ENCODE peak calls at places on chromosomes 16 and 17, in five cellular contexts. Z is brain microvascular endothelial cell, Q is gastrocnemius medialis, T is HCT116, R is body of pancreas. W is an unnamed sample.

GRCh38 chr17:35738519-35739133 is 7.2 kb downstream of the RASL10B start:
- DNase-seq in Z (no peak), Q (no peak), T (no peak), R (no peak), W (no peak)

GRCh38 chr16:23514381-23515152 is 4.3 kb upstream of the GGA2 start:
- DNase-seq in Z (no peak), Q (no peak), T (no peak), R (no peak), W (no peak)

GRCh38 chr17:21129023-21129681 is 2.4 kb downstream of the DHRS7B start:
- DNase-seq in Z (peak; percentile 43), Q (peak; percentile 19), T (no peak), R (no peak), W (no peak)

GRCh38 chr17:35218901-35219300 is 24.0 kb upstream of the SLFN5 start:
- DNase-seq in Z (no peak), Q (no peak), T (no peak), R (no peak), W (no peak)

GRCh38 chr17:32458367-32458766 is 14.1 kb downstream of the PSMD11 start:
- DNase-seq in Z (no peak), Q (no peak), T (no peak), R (no peak), W (no peak)

GRCh38 chr17:42050360-42051012 is at the start of gene C17orf113:
- DNase-seq in Z (peak; percentile 3), Q (peak; percentile 10), T (no peak), R (peak; percentile 63), W (peak; percentile 55)

GRCh38 chr16:16127469-16128116 is 95.7 kb downstream of the ABCC6 start:
- DNase-seq in Z (peak; percentile 55), Q (peak; percentile 40), T (peak; percentile 48), R (peak; percentile 78), W (peak; percentile 77)

GRCh38 chr17:34171245-34171818 is 83.8 kb upstream of the CCL2 start:
- DNase-seq in Z (peak; percentile 54), Q (no peak), T (peak; percentile 12), R (peak; percentile 70), W (peak; percentile 56)

GRCh38 chr17:44556114-44556853 is 1.0 kb upstream of the FZD2 start:
- DNase-seq in Z (no peak), Q (no peak), T (peak; percentile 19), R (peak; percentile 36), W (no peak)

GRCh38 chr16:89918453-89919347 is at the start of gene MC1R:
- DNase-seq in Z (peak; percentile 16), Q (no peak), T (peak; percentile 26), R (no peak), W (no peak)

GRCh38 chr17:34393401-34393800 is 30.4 kb upstream of the CCL1 start:
- DNase-seq in Z (no peak), Q (no peak), T (no peak), R (no peak), W (no peak)

GRCh38 chr17:59342681-59343127 is 11.2 kb downstream of the YPEL2 start:
- DNase-seq in Z (no peak), Q (no peak), T (no peak), R (no peak), W (no peak)

GRCh38 chr17:81164464-81165245 is 652 bp upstream of the PVALEF start:
- DNase-seq in Z (no peak), Q (no peak), T (no peak), R (peak; percentile 70), W (no peak)

GRCh38 chr17:47850373-47850691 is 631 bp downstream of the SP6 start:
- DNase-seq in Z (no peak), Q (no peak), T (no peak), R (no peak), W (no peak)

GRCh38 chr17:18281815-18282214 is 21.4 kb downstream of the MIEF2 start:
- DNase-seq in Z (no peak), Q (no peak), T (no peak), R (no peak), W (no peak)

GRCh38 chr16:2825049-2825742 is 4.9 kb upstream of the ZG16B start:
- DNase-seq in Z (no peak), Q (no peak), T (no peak), R (no peak), W (no peak)

DNA sequence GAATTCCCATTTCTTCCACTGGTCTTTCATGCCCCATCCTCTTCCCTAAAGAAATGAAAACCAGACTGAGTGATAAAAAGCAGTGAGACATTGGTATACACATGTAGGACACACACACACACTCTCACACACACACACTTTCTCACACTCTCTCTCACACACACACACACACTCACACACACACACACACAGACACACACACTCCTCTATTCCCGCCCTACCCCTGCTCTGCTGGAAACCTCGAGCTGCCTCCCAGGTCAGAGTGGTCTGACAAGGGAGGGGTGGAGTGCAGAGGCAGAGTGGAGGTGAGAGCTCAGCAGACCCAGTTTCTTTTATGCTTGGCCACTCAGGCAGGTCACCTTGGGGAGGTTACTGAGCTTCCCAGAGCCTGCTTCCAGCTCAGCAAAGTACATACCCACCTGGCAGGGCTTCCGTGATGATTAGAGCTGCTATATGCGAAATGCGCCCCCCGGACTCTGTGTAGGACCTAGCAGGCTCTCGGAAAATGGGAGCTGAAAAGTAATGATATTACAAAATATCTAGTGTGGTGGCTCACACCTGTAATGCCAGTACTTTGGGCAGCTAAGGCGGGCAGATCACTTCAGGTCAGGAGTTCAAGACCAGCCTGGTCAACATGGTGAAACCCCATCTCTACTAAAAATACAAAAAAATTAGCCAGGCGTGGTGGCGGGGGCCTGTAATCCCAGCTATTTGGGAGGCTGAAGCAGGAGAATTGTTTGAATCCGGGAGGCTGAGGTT is 30.7 kb downstream of the CCR7 start:
- DNase-seq in Z (no peak), Q (no peak), T (no peak), R (no peak), W (no peak)
- TF ChIP-seq CTCF in Z (no peak), Q (no peak), T (no peak), R (no peak), W (no peak)

GRCh38 chr17:74394275-74394950 is 27.1 kb downstream of the GPR142 start:
- DNase-seq in Z (no peak), Q (no peak), T (no peak), R (no peak), W (no peak)
- H3K27ac ChIP-seq in Z (no peak overlapping the region), Q (peak overlapping the region; percentile 95), T (no peak overlapping the region), R (peak overlapping the region; percentile 48), W (no peak overlapping the region)

GRCh38 chr16:56953006-56953405 is 8.7 kb upstream of the CETP start:
- DNase-seq in Z (no peak), Q (no peak), T (no peak), R (no peak), W (no peak)

GRCh38 chr16:56960681-56961281 is 969 bp upstream of the CETP start:
- DNase-seq in Z (no peak), Q (no peak), T (no peak), R (no peak), W (no peak)

GRCh38 chr16:56956076-56956475 is 5.7 kb upstream of the CETP start:
- DNase-seq in Z (no peak), Q (no peak), T (no peak), R (no peak), W (no peak)

GRCh38 chr16:56961386-56961785 is 364 bp upstream of the CETP start:
- DNase-seq in Z (no peak), Q (no peak), T (no peak), R (no peak), W (no peak)

DNA sequence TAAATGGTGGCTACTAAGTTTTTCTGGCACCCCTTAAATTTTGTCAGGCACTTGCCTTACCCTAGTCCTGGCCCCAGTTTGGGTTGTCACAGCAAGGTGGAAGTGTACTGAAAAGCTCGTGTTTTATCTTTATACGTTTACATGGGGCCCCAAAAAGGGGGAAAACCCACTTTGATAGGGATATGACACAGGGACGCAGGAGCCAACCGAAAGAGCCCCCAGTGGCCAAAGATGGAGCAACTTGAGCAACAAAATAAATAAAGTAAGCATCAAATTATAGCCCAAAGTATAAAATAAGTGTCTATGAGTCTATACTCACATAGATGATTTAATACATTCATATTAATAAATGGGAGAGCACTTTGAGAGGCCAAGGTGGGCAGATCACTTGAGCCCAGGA is 5.0 kb upstream of the CETP start:
- DNase-seq in Z (no peak), Q (no peak), T (no peak), R (no peak), W (no peak)
- TF ChIP-seq CTCF in Z (peak; percentile 46), Q (no peak), T (peak; percentile 40), R (no peak), W (no peak)

DNA sequence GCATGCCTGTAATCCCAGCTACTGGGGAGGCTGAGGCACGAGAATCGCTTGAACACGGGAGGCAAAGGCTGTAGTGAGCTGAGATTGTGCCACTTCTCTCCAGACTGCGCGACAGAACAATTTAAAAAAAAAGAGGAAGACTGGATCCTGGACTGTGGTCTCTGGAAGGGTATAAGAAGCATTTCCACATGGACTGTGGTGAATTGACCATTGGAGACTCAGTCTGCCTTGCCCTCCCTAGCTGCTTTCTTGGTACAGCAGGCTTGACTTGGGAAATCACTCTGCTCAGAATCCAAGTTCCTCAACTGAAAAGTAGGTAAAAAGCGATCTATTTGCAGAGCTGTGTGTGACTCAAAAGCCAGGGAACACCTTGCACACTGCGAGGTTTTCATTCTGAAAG is 1.0 kb upstream of the MGRN1 start:
- DNase-seq in Z (no peak), Q (no peak), T (no peak), R (no peak), W (no peak)
- H3K27ac ChIP-seq in Z (no peak overlapping the region), Q (peak overlapping the region; percentile 95), T (peak overlapping the region; percentile 95), R (peak overlapping the region; percentile 98), W (no peak overlapping the region)

DNA sequence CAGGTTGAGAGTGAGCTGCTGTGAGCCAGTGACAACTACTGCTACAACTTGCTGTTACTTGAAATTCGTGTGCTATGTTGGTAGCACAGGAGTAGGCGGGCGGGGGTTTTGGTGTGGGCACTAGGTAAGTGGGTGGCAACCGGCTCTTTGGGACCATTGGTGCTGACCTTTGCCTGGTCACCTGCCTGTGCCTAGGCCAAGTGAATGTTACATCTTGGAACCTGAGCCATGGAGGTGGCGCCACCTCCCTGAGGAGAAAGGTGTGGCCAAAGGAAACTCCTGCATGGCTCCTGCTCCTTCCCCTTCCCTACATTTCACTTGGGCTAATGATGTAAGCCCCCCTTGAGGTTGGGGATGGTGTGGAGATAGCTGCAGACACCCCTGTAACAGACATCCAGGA is 25.4 kb upstream of the ARHGAP23 start:
- DNase-seq in Z (no peak), Q (no peak), T (no peak), R (no peak), W (no peak)
- TF ChIP-seq CTCF in Z (peak; percentile 24), Q (no peak), T (peak; percentile 43), R (no peak), W (no peak)

GRCh38 chr16:11232302-11232851 is 23.6 kb downstream of the SOCS1 start:
- DNase-seq in Z (no peak), Q (no peak), T (no peak), R (no peak), W (no peak)
- H3K27ac ChIP-seq in Z (no peak overlapping the region), Q (no peak overlapping the region), T (no peak overlapping the region), R (no peak overlapping the region), W (no peak overlapping the region)

GRCh38 chr17:78039581-78039980 is 81.1 kb downstream of the TNRC6C start:
- DNase-seq in Z (no peak), Q (no peak), T (no peak), R (no peak), W (no peak)

GRCh38 chr17:78042542-78042941 is 84.0 kb downstream of the TNRC6C start:
- DNase-seq in Z (no peak), Q (no peak), T (no peak), R (no peak), W (no peak)

GRCh38 chr17:78041401-78042179 is 83.1 kb downstream of the TNRC6C start:
- DNase-seq in Z (no peak), Q (no peak), T (no peak), R (no peak), W (no peak)

GRCh38 chr17:78038748-78039288 is 80.3 kb downstream of the TNRC6C start:
- DNase-seq in Z (no peak), Q (no peak), T (no peak), R (no peak), W (no peak)

GRCh38 chr17:78040561-78041400 is 82.3 kb downstream of the TNRC6C start:
- DNase-seq in Z (peak; percentile 43), Q (peak; percentile 57), T (peak; percentile 56), R (peak; percentile 39), W (peak; percentile 54)
- TF ChIP-seq CTCF in Z (no peak), Q (no peak), T (peak; percentile 15), R (no peak), W (peak; percentile 43)